ENCODE peak calls at places on chromosomes 3 and 15, in seven cellular contexts. G is A172, S is T-cell, J is heart left ventricle, B is foreskin keratinocyte, U is T1000, C is T-helper 1 cell. E is an unnamed sample.

GRCh38 chr15:37229855-37230254 is 129.5 kb upstream of the MEIS2 start:
- DNase-seq in B (no peak), J (no peak), G (no peak), S (no peak), C (no peak), U (no peak), E (no peak)

GRCh38 chr3:171763392-171763791 is 46.9 kb downstream of the PLD1 start:
- DNase-seq in S (no peak), U (no peak), B (no peak), C (no peak), G (no peak), J (no peak), E (no peak)

GRCh38 chr15:72077950-72078349 is 40.0 kb downstream of the MYO9A start:
- DNase-seq in S (no peak), C (no peak), B (no peak), G (no peak), U (no peak), J (no peak), E (no peak)

GRCh38 chr3:127676921-127677351 is 4.2 kb downstream of the ABTB1 start:
- DNase-seq in B (no peak), C (no peak), J (peak; percentile 56), G (no peak), S (peak; percentile 23), U (no peak), E (no peak)

GRCh38 chr15:35304389-35304788 is 219.3 kb upstream of the NANOGP8 start:
- DNase-seq in U (no peak), B (no peak), G (no peak), S (no peak), C (no peak), J (no peak), E (no peak)

GRCh38 chr3:61522629-61523028 is 38.7 kb upstream of the PTPRG start:
- DNase-seq in U (no peak), B (no peak), G (no peak), S (no peak), J (no peak), C (no peak), E (no peak)

GRCh38 chr15:69757186-69757585 is 304.6 kb downstream of the RPLP1 start:
- DNase-seq in G (peak; percentile 5), U (peak; percentile 13), C (no peak), S (no peak), J (no peak), B (peak; percentile 9), E (peak; percentile 36)

GRCh38 chr3:128072454-128073184 is 20.4 kb downstream of the SEC61A1 start:
- DNase-seq in B (no peak), C (no peak), S (peak; percentile 17), J (no peak), G (no peak), U (no peak), E (no peak)

GRCh38 chr15:100771745-100772144 is 107.9 kb upstream of the ALDH1A3 start:
- DNase-seq in U (no peak), C (no peak), G (no peak), B (no peak), J (no peak), S (no peak), E (no peak)

GRCh38 chr15:36688310-36689102 is 109.1 kb downstream of the CDIN1 start:
- DNase-seq in G (peak; percentile 5), S (no peak), B (peak; percentile 63), U (no peak), C (no peak), J (no peak), E (no peak)

GRCh38 chr3:10284496-10284895 is 8.3 kb downstream of the GHRL start:
- DNase-seq in S (peak; percentile 61), C (peak; percentile 22), U (no peak), B (no peak), G (no peak), J (no peak), E (peak; percentile 24)

GRCh38 chr3:9913601-9914000 is 3.3 kb upstream of the IL17RC start:
- DNase-seq in G (no peak), C (no peak), U (no peak), S (no peak), B (no peak), J (no peak), E (no peak)

GRCh38 chr3:130783629-130784028 is 37.0 kb upstream of the PIK3R4 start:
- DNase-seq in G (peak; percentile 47), B (no peak), J (no peak), U (no peak), S (no peak), C (no peak), E (no peak)

GRCh38 chr3:45017826-45018225 is 8.3 kb upstream of the CLEC3B start:
- DNase-seq in G (no peak), C (no peak), B (no peak), S (no peak), U (no peak), J (no peak), E (no peak)

GRCh38 chr3:190120161-190121060 is at the start of gene P3H2:
- DNase-seq in J (peak; percentile 87), C (no peak), U (peak; percentile 66), B (peak; percentile 87), S (no peak), G (peak; percentile 77), E (no peak)

GRCh38 chr15:95972136-95972553 is 358.4 kb upstream of the NR2F2 start:
- DNase-seq in S (no peak), G (no peak), C (no peak), B (no peak), J (peak; percentile 65), U (no peak), E (no peak)

GRCh38 chr15:51267714-51268105 is 70.7 kb downstream of the CYP19A1 start:
- DNase-seq in U (no peak), S (no peak), B (no peak), G (peak; percentile 6), J (no peak), C (no peak), E (no peak)

GRCh38 chr3:168847293-168847883 is 751.7 kb upstream of the GOLIM4 start:
- DNase-seq in G (peak; percentile 42), U (no peak), B (peak; percentile 24), J (no peak), S (no peak), C (no peak), E (no peak)

GRCh38 chr3:14209596-14210280 is 31.1 kb downstream of the LSM3 start:
- DNase-seq in G (no peak), C (no peak), J (no peak), U (no peak), B (no peak), S (no peak), E (no peak)

GRCh38 chr3:139378587-139378986 is 10.9 kb downstream of the COPB2 start:
- DNase-seq in G (no peak), J (no peak), S (no peak), C (no peak), B (no peak), U (no peak), E (no peak)

GRCh38 chr3:27085849-27086248 is 283.3 kb downstream of the NEK10 start:
- DNase-seq in J (no peak), U (no peak), S (no peak), B (no peak), G (no peak), C (no peak), E (no peak)

GRCh38 chr15:75016431-75016830 is 7.0 kb upstream of the PPCDC start:
- DNase-seq in G (no peak), U (no peak), S (no peak), J (no peak), C (no peak), B (no peak), E (no peak)

GRCh38 chr3:81419196-81419595 is 342.2 kb downstream of the GBE1 start:
- DNase-seq in G (no peak), B (no peak), S (no peak), U (no peak), C (no peak), J (no peak), E (no peak)

GRCh38 chr3:9101286-9101685 is 138.0 kb upstream of the RAD18 start:
- DNase-seq in J (no peak), S (no peak), G (no peak), U (no peak), C (no peak), B (no peak), E (no peak)

GRCh38 chr15:85667491-85668424 is 127.0 kb downstream of the KLHL25 start:
- DNase-seq in J (no peak), B (peak; percentile 98), C (peak; percentile 69), S (peak; percentile 74), G (peak; percentile 89), U (peak; percentile 59), E (peak; percentile 65)

GRCh38 chr3:172808969-172809546 is 58.5 kb downstream of the ECT2 start:
- DNase-seq in B (peak; percentile 27), S (no peak), J (no peak), G (peak; percentile 50), U (no peak), C (no peak), E (no peak)

GRCh38 chr3:39096775-39097174 is 10.7 kb downstream of the GORASP1 start:
- DNase-seq in J (no peak), U (no peak), G (no peak), C (no peak), B (no peak), S (no peak), E (no peak)

GRCh38 chr3:137970914-137971831 is 38.8 kb upstream of the CLDN18 start:
- DNase-seq in J (peak; percentile 83), S (peak; percentile 30), U (peak; percentile 48), C (peak; percentile 42), G (peak; percentile 69), B (peak; percentile 40), E (peak; percentile 22)

GRCh38 chr3:25313286-25313685 is 114.8 kb upstream of the RARB start:
- DNase-seq in G (no peak), J (no peak), B (no peak), S (no peak), C (no peak), U (no peak), E (no peak)

GRCh38 chr15:69478259-69478687 is 25.7 kb downstream of the RPLP1 start:
- DNase-seq in C (peak; percentile 33), B (no peak), G (no peak), U (no peak), S (no peak), J (no peak), E (peak; percentile 43)

E was measured in effector CD4-positive, alpha-beta T cell.